ENCODE peak calls at places on chromosome 6, in four cellular contexts. E is upper lobe of right lung; I is effector memory CD4-positive, alpha-beta T cell; C is suprapubic skin. Q is an unnamed sample.

GRCh38 chr6:75113446-75113845 is 92.4 kb downstream of the COL12A1 start:
- DNase-seq in I (no peak), C (no peak), E (no peak), Q (no peak)

GRCh38 chr6:34339971-34340370 is 52.5 kb downstream of the NUDT3 start:
- DNase-seq in E (no peak), I (no peak), C (no peak), Q (no peak)

GRCh38 chr6:36414481-36414880 is 27.0 kb upstream of the ETV7 start:
- DNase-seq in C (no peak), E (no peak), I (no peak), Q (no peak)

GRCh38 chr6:44012078-44012493 is 115.2 kb downstream of the MRPL14 start:
- DNase-seq in C (no peak), I (no peak), E (peak; percentile 68), Q (peak; percentile 66)

GRCh38 chr6:136077834-136078576 is 172.1 kb downstream of the MTFR2 start:
- DNase-seq in C (no peak), I (no peak), E (no peak), Q (peak; percentile 88)

GRCh38 chr6:1834641-1835516 is 225.2 kb downstream of the FOXC1 start:
- DNase-seq in C (no peak), I (no peak), E (no peak), Q (no peak)

GRCh38 chr6:45192556-45192955 is 135.6 kb upstream of the RUNX2 start:
- DNase-seq in E (no peak), I (no peak), C (no peak), Q (no peak)

GRCh38 chr6:158703121-158703839 is 53.4 kb downstream of the SYTL3 start:
- DNase-seq in C (no peak), E (no peak), I (no peak), Q (no peak)

GRCh38 chr6:2237001-2237400 is 8.4 kb downstream of the GMDS start:
- DNase-seq in I (no peak), E (no peak), C (no peak), Q (peak; percentile 58)

GRCh38 chr6:146543940-146544661 is 468 bp downstream of the RAB32 start:
- DNase-seq in C (peak; percentile 74), E (no peak), I (no peak), Q (peak; percentile 39)

GRCh38 chr6:134111062-134111677 is 58.7 kb upstream of the SLC2A12 start:
- DNase-seq in I (peak; percentile 3), C (no peak), E (no peak), Q (peak; percentile 37)

GRCh38 chr6:134115715-134116074 is 63.3 kb upstream of the SLC2A12 start:
- DNase-seq in C (no peak), E (no peak), I (no peak), Q (no peak)

GRCh38 chr6:134114489-134114888 is 62.1 kb upstream of the SLC2A12 start:
- DNase-seq in C (no peak), I (no peak), E (no peak), Q (no peak)

GRCh38 chr6:134117409-134117808 is 65.0 kb upstream of the SLC2A12 start:
- DNase-seq in I (no peak), E (no peak), C (no peak), Q (no peak)

DNA sequence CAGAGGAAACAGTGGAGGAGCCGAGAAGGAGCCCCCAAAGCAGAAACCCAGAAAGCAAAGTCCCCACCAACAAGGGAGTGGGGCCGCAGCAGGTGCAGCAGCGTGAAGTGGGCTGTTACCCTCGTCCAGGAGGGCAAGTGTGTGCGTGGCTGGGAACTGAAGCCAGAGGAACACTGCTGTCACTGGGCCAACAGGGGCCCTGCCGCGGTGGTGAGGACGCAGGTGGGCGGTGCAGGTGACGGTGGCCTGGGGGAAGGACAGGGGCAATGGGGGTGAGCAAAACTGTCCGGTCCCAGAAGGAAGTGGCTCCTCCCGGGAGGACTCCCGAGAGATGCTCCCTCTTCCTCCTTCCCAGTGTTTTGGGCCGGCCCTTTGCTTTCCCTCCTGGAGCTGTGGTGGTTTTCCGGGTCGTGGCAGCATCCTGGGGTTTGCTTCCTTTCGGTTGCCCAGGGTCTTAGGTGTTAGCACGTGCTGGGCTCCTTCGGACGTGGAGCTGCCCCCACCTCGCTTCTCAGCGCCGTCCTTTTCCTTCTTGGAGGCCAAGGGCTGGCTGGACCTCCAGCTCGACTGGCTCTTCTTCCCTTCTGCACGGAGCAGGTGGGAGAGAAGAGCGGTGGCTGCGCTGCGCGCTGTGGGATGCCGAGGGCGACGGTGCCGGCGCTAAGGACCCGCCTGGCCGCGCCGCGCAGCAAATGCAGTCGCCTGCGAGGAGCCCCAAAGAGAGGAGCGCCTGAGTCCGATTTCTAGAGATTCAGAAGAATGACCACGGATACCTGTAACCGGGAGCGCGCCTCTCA is 62.7 kb upstream of the SLC2A12 start:
- DNase-seq in C (no peak), I (no peak), E (no peak), Q (no peak)
- H3K4me3 ChIP-seq in C (no peak overlapping the region), I (no peak overlapping the region), E (no peak overlapping the region), Q (no peak overlapping the region)

GRCh38 chr6:108132863-108133262 is 33.0 kb upstream of the NR2E1 start:
- DNase-seq in I (no peak), C (no peak), E (no peak), Q (no peak)

GRCh38 chr6:108133594-108134179 is 32.1 kb upstream of the NR2E1 start:
- DNase-seq in E (peak; percentile 81), I (no peak), C (no peak), Q (peak; percentile 86)

DNA sequence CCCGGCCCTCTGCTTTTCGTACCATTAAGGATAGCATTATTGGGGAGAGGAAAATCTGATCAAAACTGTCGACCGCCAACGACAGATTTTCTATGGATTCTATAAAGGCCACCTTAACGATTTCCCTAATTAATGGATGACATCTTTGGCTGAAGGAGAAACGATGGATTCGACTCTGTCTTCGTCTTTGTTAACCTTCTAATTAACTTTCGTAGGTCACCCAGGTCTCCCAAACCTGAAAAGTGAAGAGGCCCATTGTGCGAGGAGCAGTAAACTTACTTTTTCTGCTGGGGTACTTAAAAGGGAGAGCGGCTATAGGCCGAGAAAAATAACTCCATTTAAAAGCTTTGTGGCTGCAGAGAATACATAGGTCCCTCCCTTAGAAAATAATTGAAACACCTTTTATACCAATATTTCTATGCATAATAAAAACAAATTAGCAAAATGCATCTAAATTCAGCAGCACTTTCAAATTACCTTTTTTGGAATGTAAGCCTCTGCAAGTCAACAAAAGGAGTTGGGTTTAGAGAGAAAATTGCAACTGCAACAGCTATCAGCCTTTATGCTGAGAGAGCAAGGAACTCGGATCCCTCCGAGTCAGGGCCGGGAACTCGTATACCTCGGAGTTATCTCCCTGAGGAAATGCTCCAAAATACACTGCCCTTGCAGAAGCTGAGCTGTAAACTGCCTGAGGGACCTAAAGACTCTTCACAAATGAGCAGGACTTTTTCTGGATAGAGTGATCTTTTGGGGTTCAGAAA is 31.4 kb upstream of the NR2E1 start:
- DNase-seq in I (no peak), E (no peak), C (no peak), Q (no peak)
- H3K4me3 ChIP-seq in I (peak overlapping the region; percentile 35), E (peak overlapping the region; percentile 39), C (peak overlapping the region; percentile 60), Q (no peak overlapping the region)

DNA sequence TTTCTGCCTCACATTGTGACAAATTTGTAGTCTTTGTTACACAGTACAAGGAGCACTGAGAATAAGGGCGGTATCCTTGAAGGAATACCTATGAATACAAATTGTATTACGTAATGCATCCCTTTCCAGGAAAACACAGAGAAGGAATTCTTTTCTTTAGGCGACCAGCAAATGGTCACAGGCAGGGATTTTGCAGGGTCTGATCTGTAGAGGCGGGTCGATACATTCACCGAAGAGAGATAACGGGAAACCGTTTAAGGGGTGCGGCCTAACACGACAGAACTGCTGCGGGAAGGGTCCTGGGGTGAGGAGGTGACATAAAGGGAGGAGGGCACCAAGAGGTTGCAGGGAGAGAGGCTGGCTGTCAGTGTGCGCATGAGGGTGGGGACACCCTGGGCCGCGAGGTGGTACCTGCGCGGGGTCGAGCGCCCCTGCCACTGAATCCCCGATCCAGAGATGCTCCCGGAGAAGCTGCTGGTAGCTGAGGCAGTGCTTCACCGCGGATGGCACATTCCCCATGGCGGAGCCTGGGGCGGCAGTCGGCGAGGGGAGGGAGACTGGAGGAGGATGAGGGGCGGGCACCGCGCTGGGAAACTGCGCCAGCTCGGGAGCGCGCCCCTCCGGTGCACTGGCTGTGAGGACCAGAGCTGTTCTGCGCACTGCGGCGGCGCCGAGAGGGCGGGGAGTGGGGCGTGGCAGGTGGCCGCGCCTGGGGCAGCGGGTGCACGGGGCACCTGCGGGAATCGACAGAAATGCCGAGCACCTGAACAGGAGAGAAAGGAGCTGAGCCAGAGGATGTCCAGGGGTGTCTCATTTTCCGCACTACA is at the start of gene HMGCLL1:
- DNase-seq in E (peak; percentile 71), C (peak; percentile 53), I (no peak), Q (no peak)
- H3K4me3 ChIP-seq in E (peak within 1 kb of the TSS; percentile 47), C (peak within 1 kb of the TSS; percentile 46), I (no peak within 1 kb of the TSS), Q (no peak within 1 kb of the TSS)

GRCh38 chr6:11225990-11226389 is 6.5 kb downstream of the NEDD9 start:
- DNase-seq in C (no peak), E (no peak), I (no peak), Q (no peak)
- H3K4me3 ChIP-seq in C (no peak overlapping the region), E (peak overlapping the region; percentile 73), I (no peak overlapping the region), Q (no peak overlapping the region)

GRCh38 chr6:148524976-148525375 is 182.3 kb downstream of the SASH1 start:
- DNase-seq in E (no peak), I (no peak), C (no peak), Q (peak; percentile 78)

GRCh38 chr6:148525453-148525852 is 182.8 kb downstream of the SASH1 start:
- DNase-seq in C (no peak), E (no peak), I (no peak), Q (peak; percentile 77)

GRCh38 chr6:148524509-148524908 is 181.9 kb downstream of the SASH1 start:
- DNase-seq in C (no peak), I (no peak), E (no peak), Q (peak; percentile 61)

GRCh38 chr6:148523051-148523450 is 180.4 kb downstream of the SASH1 start:
- DNase-seq in C (no peak), E (no peak), I (no peak), Q (no peak)

DNA sequence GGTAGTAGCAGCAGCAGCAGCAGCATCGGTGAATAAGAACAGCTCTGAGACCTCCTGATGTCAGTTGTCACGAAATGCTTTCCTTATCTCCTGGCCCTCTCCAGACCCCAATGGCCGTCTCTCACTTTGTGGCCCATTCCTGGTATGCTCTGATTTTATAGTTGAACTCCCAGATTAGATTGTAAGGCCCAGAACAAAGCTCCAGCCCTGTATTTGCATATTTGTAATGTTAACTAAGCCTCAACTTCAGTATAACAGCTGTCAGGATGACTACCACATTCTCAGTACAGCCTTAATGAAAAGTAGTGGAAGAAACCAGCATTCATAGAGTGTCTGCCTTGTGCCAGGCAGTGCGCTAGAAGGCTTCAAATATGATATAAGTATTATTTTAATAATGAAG is 180.9 kb downstream of the SASH1 start:
- DNase-seq in I (no peak), C (no peak), E (no peak), Q (no peak)
- H3K4me3 ChIP-seq in I (no peak overlapping the region), C (no peak overlapping the region), E (no peak overlapping the region), Q (no peak overlapping the region)

GRCh38 chr6:154448448-154449096 is 61.9 kb downstream of the CNKSR3 start:
- DNase-seq in I (no peak), C (no peak), E (no peak), Q (peak; percentile 83)
- H3K4me3 ChIP-seq in I (no peak overlapping the region), C (no peak overlapping the region), E (peak overlapping the region; percentile 0), Q (peak overlapping the region; percentile 19)

Q was measured in MG63.